ENCODE peak calls at places on chromosomes 13 and 19, in six cellular contexts. Q is neuronal stem cell, N is IMR-90, W is H1, U is H9, Z is mesenchymal stem cell. X is an unnamed sample. For H3K4me1, the result is how much of the 10 kb centered on the place peaks cover.

GRCh38 chr13:80199585-80200292 is 141.2 kb downstream of the SPRY2 start:
- DNase-seq in Q (no peak), N (no peak), W (no peak), U (no peak), Z (no peak), X (no peak)

GRCh38 chr19:24142771-24143170 is 55.8 kb downstream of the ZNF254 start:
- DNase-seq in Q (no peak), N (no peak), W (no peak), U (no peak), Z (no peak), X (no peak)

GRCh38 chr13:98195054-98195791 is 18.2 kb upstream of the RNF113B start:
- DNase-seq in Q (no peak), N (no peak), W (no peak), U (no peak), Z (no peak), X (no peak)

GRCh38 chr13:31797154-31797775 is 57.9 kb downstream of the RXFP2 start:
- DNase-seq in Q (peak), N (peak), W (no peak), U (no peak), Z (peak), X (no peak)

GRCh38 chr13:48749699-48750473 is 96.2 kb downstream of the CYSLTR2 start:
- DNase-seq in Q (peak), N (peak), W (peak), U (peak), Z (peak), X (peak)

GRCh38 chr19:38650911-38651584 is 3.6 kb downstream of the ACTN4 start:
- DNase-seq in Q (no peak), N (peak), W (no peak), U (no peak), Z (peak), X (peak)

GRCh38 chr13:68940049-68940448 is 1167.6 kb upstream of the ATXN8OS start:
- DNase-seq in Q (no peak), N (no peak), W (no peak), U (no peak), Z (no peak), X (no peak)

GRCh38 chr19:40995355-40995754 is 4.3 kb downstream of the CYP2B6 start:
- DNase-seq in Q (no peak), N (no peak), W (no peak), U (no peak), Z (no peak), X (no peak)

GRCh38 chr13:77966671-77967070 is 48.0 kb upstream of the EDNRB start:
- DNase-seq in Q (no peak), N (no peak), W (no peak), U (no peak), Z (no peak), X (peak)

GRCh38 chr19:1019980-1020867 is 699 bp downstream of the TMEM259 start:
- DNase-seq in Q (no peak), N (no peak), W (no peak), U (no peak), Z (no peak), X (no peak)

GRCh38 chr13:101640797-101641400 is 188.4 kb downstream of the ITGBL1 start:
- DNase-seq in Q (no peak), N (peak), W (no peak), U (no peak), Z (peak), X (peak)

GRCh38 chr13:43776680-43777079 is 10.1 kb downstream of the ENOX1 start:
- DNase-seq in Q (no peak), N (no peak), W (no peak), U (no peak), Z (peak), X (no peak)

GRCh38 chr19:45117167-45117594 is 24.2 kb downstream of the PPP1R37 start:
- DNase-seq in Q (no peak), N (peak), W (no peak), U (no peak), Z (peak), X (no peak)

GRCh38 chr19:45113628-45114027 is 20.6 kb downstream of the PPP1R37 start:
- DNase-seq in Q (no peak), N (no peak), W (no peak), U (no peak), Z (no peak), X (no peak)

GRCh38 chr19:45114116-45114515 is 21.1 kb downstream of the PPP1R37 start:
- DNase-seq in Q (no peak), N (no peak), W (no peak), U (no peak), Z (no peak), X (no peak)

GRCh38 chr19:45117666-45118065 is 24.7 kb downstream of the PPP1R37 start:
- DNase-seq in Q (no peak), N (no peak), W (no peak), U (no peak), Z (no peak), X (no peak)

GRCh38 chr19:45115809-45116615 is 23.0 kb downstream of the PPP1R37 start:
- DNase-seq in Q (no peak), N (no peak), W (no peak), U (no peak), Z (no peak), X (no peak)
- H3K4me2 ChIP-seq in Q (no peak), N (no peak), W (no peak), U (no peak), Z (no peak), X (no peak)

DNA sequence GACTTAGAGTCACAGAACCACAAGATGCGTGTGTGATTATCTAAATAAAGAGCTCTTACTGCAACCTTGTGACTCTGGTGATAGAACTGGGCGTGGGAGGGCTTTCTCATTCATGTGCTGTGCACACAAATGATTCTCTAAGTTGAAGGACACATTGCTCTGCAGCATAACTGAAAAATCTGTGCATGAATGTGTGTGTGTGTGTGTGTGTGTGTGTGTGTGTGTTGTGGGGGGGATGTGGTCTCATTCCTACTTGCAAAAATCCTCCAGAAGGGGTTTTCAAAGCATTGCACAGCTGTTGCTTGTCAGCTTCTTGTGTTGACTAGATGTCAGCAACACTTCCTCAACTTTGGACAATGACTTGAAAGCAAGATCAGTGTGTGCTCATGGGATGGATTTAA is 22.4 kb downstream of the LRCH1 start:
- DNase-seq in Q (no peak), N (peak), W (no peak), U (no peak), Z (peak), X (no peak)
- H3K4me1 ChIP-seq in Q (under half), N (under half), W (under half), U (under half), Z (under half), X (under half)

GRCh38 chr19:8224394-8225145 is 15.4 kb downstream of the CERS4 start:
- DNase-seq in Q (no peak), N (no peak), W (no peak), U (no peak), Z (no peak), X (no peak)
- H3K14ac ChIP-seq in Q (no peak), N (no peak), W (no peak), U (no peak), Z (no peak), X (no peak)

DNA sequence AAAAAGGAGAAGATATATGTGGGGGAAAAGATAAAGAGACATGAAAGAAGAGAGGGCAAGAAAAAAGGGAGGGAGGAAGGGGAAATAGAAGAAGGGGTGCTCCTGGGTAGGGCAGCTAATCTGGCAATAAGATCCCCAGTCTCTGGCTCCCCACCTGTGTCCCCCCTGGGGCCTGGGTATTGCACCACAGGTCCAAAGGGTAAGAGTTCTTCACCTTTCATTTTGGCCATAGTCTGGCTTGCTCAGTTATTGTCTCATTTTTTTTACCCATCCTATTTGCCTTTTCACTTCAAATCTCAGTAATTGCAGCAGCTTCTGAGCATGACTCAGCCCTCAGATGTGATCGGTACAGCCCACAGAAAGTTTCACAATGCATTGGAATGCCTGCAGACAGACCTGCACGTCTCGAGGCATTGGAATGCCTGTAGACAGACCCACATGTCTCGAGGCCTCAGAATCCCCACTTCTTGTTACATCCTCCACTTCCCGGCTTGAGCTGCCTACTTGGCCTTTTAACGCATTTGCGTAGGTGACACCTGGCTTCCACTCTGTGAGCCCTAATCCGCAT is 173.7 kb downstream of the NUFIP1 start:
- DNase-seq in Q (peak), N (peak), W (peak), U (peak), Z (peak), X (peak)
- H3K4me2 ChIP-seq in Q (no peak), N (peak), W (no peak), U (no peak), Z (no peak), X (peak)

GRCh38 chr19:2236285-2237050 is at the start of the genes PLEKHJ1 and SF3A2:
- DNase-seq in Q (peak), N (peak), W (peak), U (peak), Z (peak), X (peak)
- H3K4me1 ChIP-seq in Q (under half), N (under half), W (under half), U (under half), Z (half or more), X (under half)

GRCh38 chr19:11192957-11193939 is 4.1 kb downstream of the KANK2 start:
- DNase-seq in Q (no peak), N (no peak), W (no peak), U (no peak), Z (no peak), X (no peak)
- H3K14ac ChIP-seq in Q (peak), N (no peak), W (no peak), U (no peak), Z (peak), X (no peak)